ENCODE peak calls at places on chromosome 19, in eight cellular contexts. G is endothelial cell; C is HuH-7; L is amniotic epithelial cell; A is astrocyte; H is globus pallidus; W is activated CD4-positive, alpha-beta T cell treated with anti-CD3 and anti-CD28 coated beads, Interleukin-2, amount 50 U/mL, for 1 hour; R is activated naive CD4-positive, alpha-beta T cell. Q is an unnamed sample.

GRCh38 chr19:2691951-2692350 is 10.5 kb downstream of the GNG7 start:
- DNase-seq in H (peak), W (no peak), C (no peak), R (no peak), L (no peak), G (no peak), A (no peak), Q (no peak)

GRCh38 chr19:47445527-47445926 is 26.2 kb downstream of the SLC8A2 start:
- DNase-seq in C (no peak), H (no peak), G (no peak), W (no peak), L (no peak), A (no peak), R (no peak), Q (no peak)

GRCh38 chr19:47381121-47381520 is 32.0 kb downstream of the DHX34 start:
- DNase-seq in W (no peak), H (no peak), L (no peak), A (no peak), C (no peak), G (no peak), R (no peak), Q (no peak)

GRCh38 chr19:28489126-28489660 is 723.8 kb downstream of the UQCRFS1 start:
- DNase-seq in R (no peak), G (no peak), C (no peak), W (no peak), A (no peak), H (no peak), L (no peak), Q (no peak)

GRCh38 chr19:42303101-42303464 is 659 bp upstream of the PAFAH1B3 start:
- DNase-seq in H (no peak), R (no peak), G (no peak), A (no peak), W (no peak), L (no peak), C (no peak), Q (no peak)

GRCh38 chr19:34405892-34406660 is 1.9 kb downstream of the PDCD2L start:
- DNase-seq in L (no peak), W (no peak), C (no peak), G (no peak), H (no peak), R (no peak), A (no peak), Q (no peak)

GRCh38 chr19:18390075-18390909 is 4.3 kb downstream of the GDF15 start:
- DNase-seq in G (no peak), W (no peak), C (no peak), A (no peak), R (no peak), H (no peak), L (no peak), Q (no peak)

GRCh38 chr19:1232652-1233360 is 5.0 kb downstream of the CBARP start:
- DNase-seq in A (peak), R (no peak), C (no peak), G (no peak), H (no peak), W (no peak), L (peak), Q (no peak)

GRCh38 chr19:49125025-49125731 is 5.8 kb downstream of the PPFIA3 start:
- DNase-seq in R (no peak), H (no peak), L (no peak), A (no peak), W (no peak), C (peak), G (no peak), Q (no peak)

GRCh38 chr19:8306235-8307054 is 1.7 kb downstream of the CD320 start:
- DNase-seq in R (no peak), A (no peak), W (no peak), H (no peak), L (no peak), C (no peak), G (peak), Q (no peak)

GRCh38 chr19:28027116-28027515 is 1185.8 kb downstream of the UQCRFS1 start:
- DNase-seq in R (no peak), L (no peak), G (no peak), C (no peak), H (no peak), W (no peak), A (peak), Q (no peak)

GRCh38 chr19:38218204-38218603 is 5.8 kb downstream of the DPF1 start:
- DNase-seq in R (no peak), H (no peak), C (no peak), G (no peak), L (no peak), W (no peak), A (no peak), Q (no peak)

GRCh38 chr19:11265785-11266236 is 3.5 kb upstream of the DOCK6 start:
- DNase-seq in R (no peak), L (no peak), W (no peak), H (no peak), G (no peak), C (peak), A (no peak), Q (no peak)

GRCh38 chr19:35061583-35062373 is 20.3 kb downstream of the HPN start:
- DNase-seq in L (no peak), A (peak), G (no peak), W (no peak), H (no peak), R (no peak), C (no peak), Q (no peak)

GRCh38 chr19:19439083-19439482 is 33.6 kb downstream of the GATAD2A start:
- DNase-seq in C (no peak), H (no peak), W (no peak), R (no peak), L (no peak), A (no peak), G (no peak), Q (no peak)

GRCh38 chr19:11064831-11065303 is 24.4 kb upstream of the LDLR start:
- DNase-seq in C (no peak), W (no peak), H (no peak), L (peak), R (no peak), A (no peak), G (no peak), Q (no peak)

GRCh38 chr19:33502521-33502920 is 19.1 kb downstream of the PEPD start:
- DNase-seq in W (no peak), G (no peak), A (no peak), L (no peak), H (no peak), C (no peak), R (no peak), Q (no peak)

GRCh38 chr19:17711851-17712250 is 7.4 kb upstream of the MAP1S start:
- DNase-seq in H (no peak), C (no peak), G (no peak), A (no peak), W (no peak), R (no peak), L (no peak), Q (no peak)

GRCh38 chr19:47081095-47081494 is 32.5 kb downstream of the ZC3H4 start:
- DNase-seq in L (no peak), A (no peak), W (no peak), R (no peak), C (no peak), H (no peak), G (no peak), Q (no peak)

GRCh38 chr19:38930776-38931761 is at the start of gene MRPS12:
- DNase-seq in H (peak), R (no peak), G (peak), A (peak), L (peak), C (peak), W (peak), Q (peak)

GRCh38 chr19:55106591-55106990 is 10.8 kb downstream of the PPP1R12C start:
- DNase-seq in R (no peak), W (no peak), C (no peak), A (no peak), H (no peak), G (no peak), L (no peak), Q (no peak)

GRCh38 chr19:48506138-48506733 is 5.4 kb downstream of the LMTK3 start:
- DNase-seq in A (no peak), H (no peak), G (no peak), L (peak), W (no peak), C (no peak), R (no peak), Q (no peak)

GRCh38 chr19:55333870-55334269 is 5.8 kb upstream of the KMT5C start:
- DNase-seq in R (no peak), H (no peak), A (no peak), W (no peak), C (peak), G (no peak), L (no peak), Q (no peak)

GRCh38 chr19:31126236-31126635 is 223.0 kb downstream of the TSHZ3 start:
- DNase-seq in A (peak), L (no peak), C (no peak), H (no peak), R (no peak), G (no peak), W (no peak), Q (no peak)

GRCh38 chr19:48530044-48530720 is 18.5 kb upstream of the LMTK3 start:
- DNase-seq in A (no peak), W (no peak), H (no peak), L (no peak), R (no peak), G (no peak), C (no peak), Q (no peak)

GRCh38 chr19:343941-344624 is 513 bp downstream of the MIER2 start:
- DNase-seq in W (peak), G (peak), H (peak), C (peak), L (no peak), R (no peak), A (no peak), Q (peak)

GRCh38 chr19:38842439-38843174 is 7.2 kb downstream of the HNRNPL start:
- DNase-seq in W (peak), A (no peak), L (no peak), C (no peak), H (no peak), R (no peak), G (no peak), Q (peak)

GRCh38 chr19:3041756-3042517 is 12.9 kb upstream of the TLE2 start:
- DNase-seq in C (no peak), A (no peak), W (no peak), R (no peak), L (no peak), H (no peak), G (no peak), Q (no peak)

GRCh38 chr19:40192758-40193586 is 1.7 kb downstream of the MAP3K10 start:
- DNase-seq in C (no peak), R (no peak), L (no peak), H (no peak), G (no peak), A (no peak), W (no peak), Q (no peak)

GRCh38 chr19:18649371-18650047 is 12.7 kb downstream of the KLHL26 start:
- DNase-seq in W (no peak), C (no peak), H (peak), G (no peak), A (peak), R (no peak), L (no peak), Q (no peak)

GRCh38 chr19:34217952-34218817 is 36.2 kb upstream of the GARRE1 start:
- DNase-seq in C (no peak), W (peak), L (peak), G (no peak), R (no peak), H (no peak), A (peak), Q (peak)

GRCh38 chr19:32652893-32653625 is 21.9 kb downstream of the ANKRD27 start:
- DNase-seq in H (peak), G (no peak), A (peak), W (no peak), C (no peak), R (no peak), L (peak), Q (no peak)